ENCODE peak calls at places on chromosomes 2 and 18, in ten cellular contexts. A is HuH-7.5; Z is body of pancreas; C is suprapubic skin; T is NCI-H1694; G is IMR-90; N is naive thymus-derived CD8-positive, alpha-beta T cell; S is posterior vena cava; B is NB4; E is HT1080. Q is an unnamed sample.

GRCh38 chr2:217914878-217915277 is 87.9 kb downstream of the TNS1 start:
- DNase-seq in N (no peak), A (no peak), E (no peak), T (no peak), G (no peak), B (no peak), C (no peak), S (no peak), Z (no peak), Q (no peak)

GRCh38 chr18:47756364-47757016 is 174.0 kb downstream of the SMAD2 start:
- DNase-seq in Z (peak; percentile 62), A (peak; percentile 30), B (peak; percentile 66), S (no peak), C (no peak), G (peak; percentile 33), N (peak; percentile 17), E (peak; percentile 45), T (peak; percentile 7), Q (no peak)

GRCh38 chr18:70513502-70514171 is 224.8 kb downstream of the SOCS6 start:
- DNase-seq in E (no peak), A (no peak), Z (no peak), B (no peak), N (no peak), S (no peak), T (no peak), G (no peak), C (no peak), Q (no peak)

GRCh38 chr18:685438-685837 is 27.0 kb downstream of the ENOSF1 start:
- DNase-seq in E (no peak), C (no peak), Z (no peak), T (no peak), A (no peak), B (no peak), G (no peak), S (no peak), N (no peak), Q (no peak)

GRCh38 chr2:172098287-172098649 is 4.4 kb downstream of the DLX2 start:
- DNase-seq in N (no peak), A (no peak), S (no peak), C (no peak), B (no peak), E (no peak), T (no peak), Z (no peak), G (no peak), Q (no peak)

GRCh38 chr2:128805918-128806317 is 487.2 kb upstream of the HS6ST1 start:
- DNase-seq in S (no peak), B (no peak), A (no peak), T (no peak), C (no peak), G (no peak), Z (no peak), E (no peak), N (no peak), Q (no peak)

GRCh38 chr2:209322041-209322440 is 101.8 kb upstream of the MAP2 start:
- DNase-seq in N (no peak), C (no peak), A (no peak), E (no peak), B (no peak), S (no peak), G (no peak), T (peak; percentile 16), Z (no peak), Q (no peak)

GRCh38 chr2:148968776-148969175 is 69.7 kb upstream of the LYPD6B start:
- DNase-seq in B (no peak), E (no peak), A (no peak), S (no peak), T (no peak), N (no peak), G (no peak), C (no peak), Z (no peak), Q (no peak)

GRCh38 chr2:31075936-31076590 is 62.2 kb downstream of the GALNT14 start:
- DNase-seq in B (no peak), A (no peak), Z (no peak), N (no peak), S (no peak), C (no peak), G (no peak), E (peak; percentile 93), T (no peak), Q (no peak)

Q was measured in MV-4-11.